ENCODE peak calls at places on chromosome 7, in six cellular contexts. K, U, W, R, N and M are unnamed samples.

GRCh38 chr7:148535227-148535626 is 55.3 kb upstream of the C7orf33 start:
- DNase-seq in K (no peak), U (no peak), W (no peak), R (no peak), N (no peak), M (peak; percentile 32)

GRCh38 chr7:28725045-28725630 is 233.0 kb downstream of the TRIL start:
- DNase-seq in K (no peak), U (no peak), W (no peak), R (no peak), N (no peak), M (no peak)

GRCh38 chr7:137940656-137941518 is 61.0 kb downstream of the CREB3L2 start:
- DNase-seq in K (no peak), U (no peak), W (peak; percentile 33), R (no peak), N (peak; percentile 80), M (peak; percentile 93)

GRCh38 chr7:155587486-155587885 is 41.1 kb upstream of the CNPY1 start:
- DNase-seq in K (no peak), U (no peak), W (no peak), R (no peak), N (no peak), M (no peak)

GRCh38 chr7:27181795-27182275 is 3.2 kb downstream of the HOXA11 start:
- DNase-seq in K (no peak), U (no peak), W (no peak), R (no peak), N (no peak), M (no peak)

GRCh38 chr7:123154231-123154860 is 45.4 kb downstream of the SLC13A1 start:
- DNase-seq in K (peak; percentile 78), U (peak; percentile 91), W (peak; percentile 83), R (peak; percentile 77), N (peak; percentile 50), M (peak; percentile 98)

GRCh38 chr7:116173051-116174028 is 37.0 kb upstream of the TES start:
- DNase-seq in K (no peak), U (peak; percentile 72), W (peak; percentile 40), R (no peak), N (peak; percentile 69), M (peak; percentile 87)

GRCh38 chr7:100374601-100375000 is 1.3 kb downstream of the PILRA start:
- DNase-seq in K (no peak), U (no peak), W (no peak), R (peak; percentile 2), N (no peak), M (no peak)

GRCh38 chr7:29193316-29194205 is 1.0 kb upstream of the CHN2 start:
- DNase-seq in K (no peak), U (no peak), W (peak; percentile 29), R (no peak), N (no peak), M (peak; percentile 41)

GRCh38 chr7:98165827-98166667 is 45.2 kb upstream of the BHLHA15 start:
- DNase-seq in K (peak; percentile 67), U (peak; percentile 22), W (peak; percentile 62), R (peak; percentile 66), N (peak; percentile 14), M (peak; percentile 56)

GRCh38 chr7:44072364-44073231 is 7.2 kb upstream of the PGAM2 start:
- DNase-seq in K (peak; percentile 96), U (peak; percentile 86), W (peak; percentile 83), R (peak; percentile 91), N (peak; percentile 84), M (peak; percentile 70)

GRCh38 chr7:43535810-43536585 is 46.9 kb upstream of the STK17A start:
- DNase-seq in K (no peak), U (peak; percentile 80), W (no peak), R (no peak), N (peak; percentile 91), M (no peak)

DNA sequence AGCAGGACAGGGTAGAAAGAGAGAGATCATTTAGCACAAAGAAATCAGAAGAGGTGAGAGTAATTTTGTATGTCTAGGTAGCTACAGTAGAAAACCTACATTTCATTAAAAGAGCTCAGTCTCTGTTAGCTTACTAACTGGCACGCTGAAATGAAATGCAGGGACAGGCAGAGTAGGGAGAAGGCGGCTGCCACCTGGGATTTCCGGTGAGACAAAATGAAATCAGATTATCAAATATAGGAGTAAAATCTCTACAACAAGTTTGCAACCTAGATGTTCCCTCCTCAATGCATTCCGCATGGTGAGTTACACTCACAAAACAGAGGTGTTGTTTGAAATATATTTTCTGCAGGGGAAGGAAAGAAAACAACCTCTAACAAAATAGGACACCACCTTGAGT is 55.9 kb downstream of the VOPP1 start:
- DNase-seq in K (no peak), U (no peak), W (no peak), R (no peak), N (no peak), M (no peak)
- H3K4me3 ChIP-seq in K (no peak overlapping the region), U (no peak overlapping the region), W (no peak overlapping the region), R (no peak overlapping the region), N (no peak overlapping the region), M (no peak overlapping the region)

GRCh38 chr7:135558881-135559280 is 1.2 kb downstream of the NUP205 start:
- DNase-seq in K (no peak), U (no peak), W (no peak), R (no peak), N (no peak), M (no peak)
- H3K4me3 ChIP-seq in K (peak overlapping the region; percentile 99), U (peak overlapping the region; percentile 54), W (peak overlapping the region; percentile 86), R (no peak overlapping the region), N (peak overlapping the region; percentile 69), M (no peak overlapping the region)

GRCh38 chr7:41709621-41710020 is 6.7 kb upstream of the INHBA start:
- DNase-seq in K (no peak), U (peak; percentile 82), W (no peak), R (no peak), N (peak; percentile 99), M (peak; percentile 79)

GRCh38 chr7:41708621-41709358 is 5.9 kb upstream of the INHBA start:
- DNase-seq in K (no peak), U (no peak), W (no peak), R (no peak), N (peak; percentile 66), M (peak; percentile 85)

GRCh38 chr7:41710838-41711237 is 7.9 kb upstream of the INHBA start:
- DNase-seq in K (no peak), U (no peak), W (no peak), R (no peak), N (no peak), M (no peak)

GRCh38 chr7:41715000-41715399 is 12.1 kb upstream of the INHBA start:
- DNase-seq in K (no peak), U (no peak), W (no peak), R (no peak), N (no peak), M (no peak)

DNA sequence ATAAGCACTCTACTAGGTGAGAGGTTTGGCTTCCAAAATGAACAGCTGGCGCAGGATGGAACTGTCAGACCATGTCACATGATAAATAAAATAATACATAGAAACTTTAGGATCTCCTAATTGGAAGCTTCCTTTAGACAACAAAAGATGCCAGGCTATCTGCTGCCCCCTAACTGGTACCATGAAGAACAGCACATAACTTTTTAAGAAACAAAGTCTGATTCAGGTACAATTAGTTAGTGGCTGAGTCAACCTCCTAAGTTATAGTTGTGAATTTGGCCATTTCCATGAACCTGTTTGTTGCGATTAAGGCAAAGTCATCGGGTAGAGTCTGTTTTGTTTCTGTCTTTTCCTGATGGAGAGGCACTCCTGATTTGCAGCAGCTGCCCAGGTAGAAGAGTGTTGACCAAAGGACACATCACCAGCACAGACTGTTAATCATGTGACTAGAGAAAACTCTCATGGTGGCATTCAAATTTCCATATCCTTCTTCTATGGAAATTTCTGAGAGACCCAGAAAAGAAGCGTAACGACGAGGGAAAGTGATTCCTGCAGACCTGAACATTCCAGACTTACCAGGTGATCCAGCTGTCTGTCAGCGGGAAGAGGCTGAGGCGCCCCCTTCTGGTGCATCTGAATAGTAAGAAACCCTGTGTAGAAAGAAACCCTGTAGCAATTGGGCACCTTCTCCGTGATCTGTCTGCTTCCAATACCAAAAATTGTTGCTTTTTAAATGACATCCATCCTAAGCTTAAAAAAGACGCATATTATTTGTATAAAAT is 8.6 kb upstream of the INHBA start:
- DNase-seq in K (peak; percentile 44), U (peak; percentile 63), W (peak; percentile 75), R (peak; percentile 35), N (peak; percentile 37), M (peak; percentile 67)
- H3K4me3 ChIP-seq in K (no peak overlapping the region), U (no peak overlapping the region), W (no peak overlapping the region), R (no peak overlapping the region), N (no peak overlapping the region), M (no peak overlapping the region)

DNA sequence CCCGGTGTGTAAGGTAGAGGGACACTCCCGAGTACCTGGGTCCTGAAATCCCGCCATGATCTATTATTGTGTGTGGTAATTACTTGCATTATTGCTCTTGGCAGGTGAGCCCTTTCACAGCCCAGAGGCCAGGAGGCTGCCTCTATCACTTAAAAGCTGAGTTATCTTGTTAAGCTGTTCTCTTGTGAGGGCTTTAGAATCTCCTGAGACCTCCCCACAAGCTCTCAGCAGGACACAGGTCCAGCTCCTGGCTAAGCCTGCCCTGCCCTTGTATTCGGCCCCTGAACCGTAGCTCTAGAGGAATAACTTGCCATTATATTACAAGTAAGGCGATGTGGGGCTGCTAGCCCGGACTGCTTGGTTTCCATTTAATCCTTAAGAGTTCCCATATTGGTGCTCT is 13.9 kb downstream of the SND1 start:
- DNase-seq in K (no peak), U (no peak), W (peak; percentile 74), R (no peak), N (no peak), M (no peak)
- H3K4me3 ChIP-seq in K (no peak overlapping the region), U (no peak overlapping the region), W (no peak overlapping the region), R (no peak overlapping the region), N (no peak overlapping the region), M (no peak overlapping the region)

GRCh38 chr7:22675436-22675835 is 51.6 kb upstream of the IL6 start:
- DNase-seq in K (no peak), U (no peak), W (no peak), R (peak; percentile 26), N (no peak), M (no peak)

GRCh38 chr7:22670422-22670815 is 56.6 kb upstream of the IL6 start:
- DNase-seq in K (no peak), U (no peak), W (no peak), R (no peak), N (no peak), M (no peak)

GRCh38 chr7:22675917-22676343 is 51.1 kb upstream of the IL6 start:
- DNase-seq in K (no peak), U (no peak), W (no peak), R (no peak), N (peak; percentile 86), M (no peak)

GRCh38 chr7:22671177-22671879 is 55.7 kb upstream of the IL6 start:
- DNase-seq in K (no peak), U (peak; percentile 40), W (no peak), R (no peak), N (peak; percentile 91), M (no peak)

GRCh38 chr7:22672892-22673637 is 53.9 kb upstream of the IL6 start:
- DNase-seq in K (no peak), U (peak; percentile 61), W (no peak), R (no peak), N (peak; percentile 46), M (no peak)
- H3K4me3 ChIP-seq in K (no peak overlapping the region), U (no peak overlapping the region), W (no peak overlapping the region), R (no peak overlapping the region), N (no peak overlapping the region), M (no peak overlapping the region)